ENCODE peak calls at places on chromosomes 7 and 10, in five cellular contexts. M is ELR; F is NCI-H1105; U is stimulated activated CD4-positive, alpha-beta T cell treated with anti-CD3 and anti-CD28 coated beads, Interleukin-2, amount 100 ng/mL, for 48 hours; D is cardiac fibroblast. T is an unnamed sample.

GRCh38 chr7:81488210-81488609 is 281.6 kb downstream of the HGF start:
- DNase-seq in U (no peak), F (no peak), D (no peak), M (peak; percentile 5), T (no peak)

GRCh38 chr7:157035979-157036378 is 25.5 kb upstream of the MNX1 start:
- DNase-seq in M (no peak), D (no peak), U (no peak), F (no peak), T (no peak)

GRCh38 chr7:98202367-98203195 is 8.7 kb upstream of the BHLHA15 start:
- DNase-seq in F (no peak), U (peak; percentile 48), D (no peak), M (no peak), T (peak; percentile 67)

GRCh38 chr10:46232666-46233065 is 54.1 kb upstream of the ANTXRL start:
- DNase-seq in F (no peak), M (no peak), D (no peak), U (no peak), T (no peak)

GRCh38 chr10:91820144-91820543 is 21.9 kb downstream of the TNKS2 start:
- DNase-seq in U (no peak), F (no peak), M (peak; percentile 30), D (no peak), T (no peak)

GRCh38 chr7:131727189-131727588 is 170.8 kb upstream of the PODXL start:
- DNase-seq in D (no peak), M (no peak), F (no peak), U (no peak), T (no peak)

GRCh38 chr7:129094501-129094900 is 39.6 kb upstream of the TNPO3 start:
- DNase-seq in D (no peak), F (no peak), U (no peak), M (no peak), T (no peak)

GRCh38 chr10:14560794-14561765 is 213.6 kb downstream of the FAM107B start:
- DNase-seq in F (no peak), M (no peak), D (no peak), U (no peak), T (no peak)

GRCh38 chr7:121307021-121307575 is 21.7 kb upstream of the WNT16 start:
- DNase-seq in D (no peak), F (no peak), U (no peak), M (no peak), T (no peak)